ENCODE peak calls at places on chromosomes 6 and 20, in five cellular contexts. One of them, this sample, is unnamed.

GRCh38 chr6:123888779-123889513 is 85.3 kb downstream of the NKAIN2 start:
- DNase-seq in DMS153: no peak
- DNase-seq in lower lobe of right lung: no peak
- DNase-seq in nephron progenitor cell: no peak
- DNase-seq in renal cortical epithelial cell: no peak
- DNase-seq in this sample: no peak

GRCh38 chr20:52302736-52303135 is 111.2 kb upstream of the ZFP64 start:
- DNase-seq in renal cortical epithelial cell: no peak
- DNase-seq in nephron progenitor cell: no peak
- DNase-seq in DMS153: no peak
- DNase-seq in lower lobe of right lung: no peak
- DNase-seq in this sample: no peak

GRCh38 chr6:43948527-43949450 is 178.5 kb downstream of the MRPL14 start:
- DNase-seq in DMS153: no peak
- DNase-seq in nephron progenitor cell: no peak
- DNase-seq in lower lobe of right lung: no peak
- DNase-seq in renal cortical epithelial cell: peak
- DNase-seq in this sample: peak

GRCh38 chr6:79705456-79705995 is 74.4 kb downstream of the SH3BGRL2 start:
- DNase-seq in renal cortical epithelial cell: no peak
- DNase-seq in nephron progenitor cell: no peak
- DNase-seq in DMS153: no peak
- DNase-seq in lower lobe of right lung: no peak
- DNase-seq in this sample: no peak

GRCh38 chr6:42197574-42198362 is 3.0 kb upstream of the GUCA1B start:
- DNase-seq in DMS153: peak
- DNase-seq in renal cortical epithelial cell: peak
- DNase-seq in nephron progenitor cell: no peak
- DNase-seq in lower lobe of right lung: no peak
- DNase-seq in this sample: no peak

GRCh38 chr20:58407966-58408557 is 19.0 kb downstream of the VAPB start:
- DNase-seq in renal cortical epithelial cell: peak
- DNase-seq in nephron progenitor cell: no peak
- DNase-seq in lower lobe of right lung: no peak
- DNase-seq in DMS153: no peak
- DNase-seq in this sample: no peak

GRCh38 chr6:36947570-36948351 is 6.8 kb upstream of the PI16 start:
- DNase-seq in DMS153: no peak
- DNase-seq in nephron progenitor cell: no peak
- DNase-seq in lower lobe of right lung: no peak
- DNase-seq in renal cortical epithelial cell: no peak
- DNase-seq in this sample: no peak

GRCh38 chr6:17394192-17394611 is 807 bp downstream of the CAP2 start:
- DNase-seq in DMS153: no peak
- DNase-seq in nephron progenitor cell: peak
- DNase-seq in lower lobe of right lung: no peak
- DNase-seq in renal cortical epithelial cell: peak
- DNase-seq in this sample: peak

GRCh38 chr6:48087448-48087847 is 23.5 kb downstream of the PTCHD4 start:
- DNase-seq in renal cortical epithelial cell: peak
- DNase-seq in DMS153: no peak
- DNase-seq in lower lobe of right lung: no peak
- DNase-seq in nephron progenitor cell: no peak
- DNase-seq in this sample: no peak

GRCh38 chr20:14282140-14282539 is 55.3 kb downstream of the FLRT3 start:
- DNase-seq in renal cortical epithelial cell: no peak
- DNase-seq in nephron progenitor cell: no peak
- DNase-seq in lower lobe of right lung: no peak
- DNase-seq in DMS153: no peak
- DNase-seq in this sample: no peak

GRCh38 chr20:35768731-35769664 is 2.8 kb upstream of the PHF20 start:
- DNase-seq in nephron progenitor cell: peak
- DNase-seq in lower lobe of right lung: peak
- DNase-seq in renal cortical epithelial cell: peak
- DNase-seq in DMS153: peak
- DNase-seq in this sample: peak

GRCh38 chr6:89239338-89239737 is 22.2 kb upstream of the GABRR1 start:
- DNase-seq in DMS153: no peak
- DNase-seq in renal cortical epithelial cell: no peak
- DNase-seq in lower lobe of right lung: no peak
- DNase-seq in nephron progenitor cell: no peak
- DNase-seq in this sample: no peak

GRCh38 chr6:166058064-166058739 is 109.4 kb downstream of the TBXT start:
- DNase-seq in DMS153: no peak
- DNase-seq in lower lobe of right lung: no peak
- DNase-seq in nephron progenitor cell: no peak
- DNase-seq in renal cortical epithelial cell: no peak
- DNase-seq in this sample: no peak

GRCh38 chr20:21515300-21516179 is 1.7 kb upstream of the NKX2-2 start:
- DNase-seq in nephron progenitor cell: no peak
- DNase-seq in lower lobe of right lung: no peak
- DNase-seq in renal cortical epithelial cell: no peak
- DNase-seq in DMS153: no peak
- DNase-seq in this sample: no peak

GRCh38 chr6:67175091-67175490 is 1460.0 kb upstream of the ADGRB3 start:
- DNase-seq in renal cortical epithelial cell: no peak
- DNase-seq in nephron progenitor cell: no peak
- DNase-seq in lower lobe of right lung: no peak
- DNase-seq in DMS153: no peak
- DNase-seq in this sample: no peak

GRCh38 chr6:42193491-42193894 is 1.3 kb downstream of the GUCA1B start:
- DNase-seq in DMS153: no peak
- DNase-seq in lower lobe of right lung: no peak
- DNase-seq in nephron progenitor cell: no peak
- DNase-seq in renal cortical epithelial cell: peak
- DNase-seq in this sample: no peak

GRCh38 chr6:62808575-62809293 is 402.5 kb upstream of the FKBP1C start:
- DNase-seq in nephron progenitor cell: no peak
- DNase-seq in renal cortical epithelial cell: peak
- DNase-seq in lower lobe of right lung: no peak
- DNase-seq in DMS153: peak
- DNase-seq in this sample: no peak

GRCh38 chr6:166619912-166620311 is 7.1 kb downstream of the RPS6KA2 start:
- DNase-seq in nephron progenitor cell: no peak
- DNase-seq in renal cortical epithelial cell: peak
- DNase-seq in DMS153: no peak
- DNase-seq in lower lobe of right lung: peak
- DNase-seq in this sample: peak

GRCh38 chr20:17675519-17676377 is 6.3 kb downstream of the RRBP1 start:
- DNase-seq in lower lobe of right lung: no peak
- DNase-seq in renal cortical epithelial cell: no peak
- DNase-seq in DMS153: no peak
- DNase-seq in nephron progenitor cell: no peak
- DNase-seq in this sample: no peak

GRCh38 chr6:39302669-39303424 is 11.4 kb downstream of the KCNK17 start:
- DNase-seq in lower lobe of right lung: peak
- DNase-seq in renal cortical epithelial cell: peak
- DNase-seq in nephron progenitor cell: peak
- DNase-seq in DMS153: peak
- DNase-seq in this sample: peak

GRCh38 chr20:13105071-13105470 is 96.3 kb downstream of the SPTLC3 start:
- DNase-seq in lower lobe of right lung: no peak
- DNase-seq in renal cortical epithelial cell: no peak
- DNase-seq in DMS153: no peak
- DNase-seq in nephron progenitor cell: peak
- DNase-seq in this sample: no peak

GRCh38 chr6:2940851-2941250 is 30.5 kb downstream of the SERPINB6 start:
- DNase-seq in renal cortical epithelial cell: no peak
- DNase-seq in lower lobe of right lung: no peak
- DNase-seq in nephron progenitor cell: no peak
- DNase-seq in DMS153: no peak
- DNase-seq in this sample: no peak

GRCh38 chr6:42507901-42508300 is 55.9 kb upstream of the UBR2 start:
- DNase-seq in lower lobe of right lung: no peak
- DNase-seq in renal cortical epithelial cell: no peak
- DNase-seq in DMS153: no peak
- DNase-seq in nephron progenitor cell: no peak
- DNase-seq in this sample: no peak

GRCh38 chr20:1792274-1792673 is 102.9 kb upstream of the SIRPA start:
- DNase-seq in DMS153: no peak
- DNase-seq in nephron progenitor cell: no peak
- DNase-seq in renal cortical epithelial cell: no peak
- DNase-seq in lower lobe of right lung: no peak
- DNase-seq in this sample: no peak

GRCh38 chr6:50658561-50658960 is 54.8 kb upstream of the TFAP2D start:
- DNase-seq in DMS153: no peak
- DNase-seq in lower lobe of right lung: no peak
- DNase-seq in renal cortical epithelial cell: no peak
- DNase-seq in nephron progenitor cell: no peak
- DNase-seq in this sample: no peak

GRCh38 chr20:52104546-52105044 is 87.0 kb downstream of the ZFP64 start:
- DNase-seq in lower lobe of right lung: no peak
- DNase-seq in nephron progenitor cell: peak
- DNase-seq in DMS153: no peak
- DNase-seq in renal cortical epithelial cell: no peak
- DNase-seq in this sample: no peak

GRCh38 chr6:1190361-1190760 is 121.5 kb upstream of the FOXQ1 start:
- DNase-seq in DMS153: no peak
- DNase-seq in lower lobe of right lung: no peak
- DNase-seq in nephron progenitor cell: peak
- DNase-seq in renal cortical epithelial cell: peak
- DNase-seq in this sample: peak

GRCh38 chr20:61118429-61119224 is 133.4 kb upstream of the CDH4 start:
- DNase-seq in lower lobe of right lung: no peak
- DNase-seq in renal cortical epithelial cell: peak
- DNase-seq in DMS153: no peak
- DNase-seq in nephron progenitor cell: no peak
- DNase-seq in this sample: no peak

GRCh38 chr20:57475388-57476072 is 49.4 kb downstream of the CTCFL start:
- DNase-seq in lower lobe of right lung: no peak
- DNase-seq in DMS153: no peak
- DNase-seq in renal cortical epithelial cell: no peak
- DNase-seq in nephron progenitor cell: no peak
- DNase-seq in this sample: no peak

GRCh38 chr6:108832738-108833137 is 15.5 kb upstream of the ARMC2 start:
- DNase-seq in DMS153: no peak
- DNase-seq in nephron progenitor cell: no peak
- DNase-seq in renal cortical epithelial cell: no peak
- DNase-seq in lower lobe of right lung: no peak
- DNase-seq in this sample: no peak

GRCh38 chr20:14706555-14706954 is 369.1 kb upstream of the FLRT3 start:
- DNase-seq in renal cortical epithelial cell: no peak
- DNase-seq in lower lobe of right lung: no peak
- DNase-seq in DMS153: no peak
- DNase-seq in nephron progenitor cell: no peak
- DNase-seq in this sample: no peak

GRCh38 chr6:3202999-3203696 is 24.3 kb downstream of the TUBB2B start:
- DNase-seq in renal cortical epithelial cell: no peak
- DNase-seq in lower lobe of right lung: no peak
- DNase-seq in nephron progenitor cell: no peak
- DNase-seq in DMS153: no peak
- DNase-seq in this sample: no peak

GRCh38 chr6:101597711-101598110 is 204.2 kb downstream of the GRIK2 start:
- DNase-seq in lower lobe of right lung: no peak
- DNase-seq in nephron progenitor cell: no peak
- DNase-seq in DMS153: no peak
- DNase-seq in renal cortical epithelial cell: no peak
- DNase-seq in this sample: peak

This sample was measured in astrocyte of the cerebellum.